ENCODE peak calls at places on chromosomes 3 and 15, in four cellular contexts. N is IMR-90, L is neuronal stem cell, X is H9. T is an unnamed sample.

GRCh38 chr3:69547457-69548014 is 161.6 kb upstream of the FRMD4B start:
- DNase-seq in N (no peak), L (no peak), X (no peak), T (no peak)

GRCh38 chr3:187997490-187997889 is 156.5 kb upstream of the LPP start:
- DNase-seq in N (peak; percentile 62), L (no peak), X (no peak), T (no peak)

GRCh38 chr15:34122771-34123183 is 20.9 kb downstream of the PGBD4 start:
- DNase-seq in N (peak; percentile 97), L (no peak), X (no peak), T (no peak)

GRCh38 chr3:63964287-63965073 is 52.3 kb upstream of the SCAANT1 start:
- DNase-seq in N (no peak), L (no peak), X (no peak), T (peak; percentile 70)

GRCh38 chr15:57323806-57324589 is 52.3 kb upstream of the CGNL1 start:
- DNase-seq in N (peak; percentile 60), L (no peak), X (peak; percentile 84), T (peak; percentile 97)

GRCh38 chr3:13332158-13332557 is 88.0 kb downstream of the NUP210 start:
- DNase-seq in N (no peak), L (no peak), X (no peak), T (no peak)

GRCh38 chr3:191094057-191094456 is 105.0 kb upstream of the OSTN start:
- DNase-seq in N (peak; percentile 89), L (no peak), X (no peak), T (no peak)

GRCh38 chr3:5494913-5495519 is 307.5 kb downstream of the EDEM1 start:
- DNase-seq in N (no peak), L (no peak), X (no peak), T (no peak)

GRCh38 chr15:34047893-34048775 is 9.1 kb upstream of the AVEN start:
- DNase-seq in N (no peak), L (no peak), X (no peak), T (no peak)

GRCh38 chr3:37054370-37054769 is 61.1 kb downstream of the MLH1 start:
- DNase-seq in N (peak; percentile 46), L (no peak), X (no peak), T (no peak)

GRCh38 chr3:100260081-100260684 is 609 bp upstream of the TBC1D23 start:
- DNase-seq in N (peak; percentile 51), L (peak; percentile 17), X (peak; percentile 55), T (peak; percentile 63)

GRCh38 chr3:170307998-170308398 is 49.5 kb upstream of the SKIL start:
- DNase-seq in N (peak; percentile 79), L (no peak), X (no peak), T (peak; percentile 86)

GRCh38 chr3:26712211-26713026 is 89.8 kb downstream of the LRRC3B start:
- DNase-seq in N (peak; percentile 1), L (peak; percentile 62), X (no peak), T (peak; percentile 73)

GRCh38 chr3:50777680-50778079 is 103.0 kb downstream of the DOCK3 start:
- DNase-seq in N (no peak), L (no peak), X (no peak), T (no peak)

GRCh38 chr3:95711789-95712188 is 1102.6 kb upstream of the EPHA6 start:
- DNase-seq in N (no peak), L (no peak), X (no peak), T (no peak)

GRCh38 chr15:95929232-95929846 is 401.2 kb upstream of the NR2F2 start:
- DNase-seq in N (peak; percentile 38), L (no peak), X (no peak), T (no peak)

GRCh38 chr15:35181538-35181937 is 96.4 kb upstream of the NANOGP8 start:
- DNase-seq in N (peak; percentile 63), L (no peak), X (no peak), T (no peak)

GRCh38 chr3:195059006-195059350 is 212.0 kb downstream of the XXYLT1 start:
- DNase-seq in N (no peak), L (no peak), X (no peak), T (no peak)

GRCh38 chr15:50280271-50280670 is 14.7 kb upstream of the HDC start:
- DNase-seq in N (no peak), L (no peak), X (no peak), T (no peak)

GRCh38 chr3:187994221-187995085 is 159.5 kb upstream of the LPP start:
- DNase-seq in N (peak; percentile 73), L (no peak), X (no peak), T (no peak)

GRCh38 chr3:58237238-58237939 is at the start of gene ABHD6:
- DNase-seq in N (peak; percentile 58), L (peak; percentile 84), X (peak; percentile 76), T (peak; percentile 76)

GRCh38 chr3:64805248-64805647 is 117.4 kb upstream of the ADAMTS9 start:
- DNase-seq in N (no peak), L (no peak), X (no peak), T (no peak)

GRCh38 chr3:69354948-69355347 is 30.9 kb downstream of the FRMD4B start:
- DNase-seq in N (no peak), L (no peak), X (no peak), T (no peak)

GRCh38 chr3:48157950-48158376 is 30.3 kb downstream of the CDC25A start:
- DNase-seq in N (peak; percentile 70), L (peak; percentile 59), X (peak; percentile 74), T (peak; percentile 86)

GRCh38 chr3:124701687-124702086 is 28.6 kb upstream of the UMPS start:
- DNase-seq in N (peak; percentile 79), L (no peak), X (no peak), T (no peak)

GRCh38 chr3:155010416-155010815 is 69.7 kb upstream of the MME start:
- DNase-seq in N (no peak), L (no peak), X (no peak), T (peak; percentile 84)

GRCh38 chr15:67836477-67836876 is 3.4 kb downstream of the RNU6-1 start:
- DNase-seq in N (peak; percentile 33), L (no peak), X (no peak), T (no peak)

GRCh38 chr3:55557549-55557948 is 70.4 kb upstream of the WNT5A start:
- DNase-seq in N (no peak), L (no peak), X (no peak), T (no peak)

GRCh38 chr3:55558316-55558715 is 71.2 kb upstream of the WNT5A start:
- DNase-seq in N (peak; percentile 64), L (no peak), X (no peak), T (no peak)

GRCh38 chr3:55555866-55556621 is 68.9 kb upstream of the WNT5A start:
- DNase-seq in N (peak; percentile 23), L (no peak), X (no peak), T (peak; percentile 17)

GRCh38 chr3:55554621-55555020 is 67.5 kb upstream of the WNT5A start:
- DNase-seq in N (no peak), L (no peak), X (peak; percentile 74), T (peak; percentile 54)

GRCh38 chr3:55556622-55557531 is 69.8 kb upstream of the WNT5A start:
- DNase-seq in N (peak; percentile 57), L (no peak), X (no peak), T (no peak)
- H3K18ac ChIP-seq in N (no peak overlapping the region), L (no peak overlapping the region), X (no peak overlapping the region), T (peak overlapping the region; percentile 2)

GRCh38 chr3:148605551-148605950 is 92.2 kb upstream of the AGTR1 start:
- DNase-seq in N (no peak), L (no peak), X (no peak), T (no peak)

GRCh38 chr3:148601766-148602685 is 95.7 kb upstream of the AGTR1 start:
- DNase-seq in N (peak; percentile 48), L (no peak), X (no peak), T (no peak)

GRCh38 chr3:148604270-148605085 is 93.2 kb upstream of the AGTR1 start:
- DNase-seq in N (peak; percentile 28), L (no peak), X (no peak), T (no peak)

GRCh38 chr3:148612278-148612677 is 85.4 kb upstream of the AGTR1 start:
- DNase-seq in N (no peak), L (no peak), X (no peak), T (no peak)

DNA sequence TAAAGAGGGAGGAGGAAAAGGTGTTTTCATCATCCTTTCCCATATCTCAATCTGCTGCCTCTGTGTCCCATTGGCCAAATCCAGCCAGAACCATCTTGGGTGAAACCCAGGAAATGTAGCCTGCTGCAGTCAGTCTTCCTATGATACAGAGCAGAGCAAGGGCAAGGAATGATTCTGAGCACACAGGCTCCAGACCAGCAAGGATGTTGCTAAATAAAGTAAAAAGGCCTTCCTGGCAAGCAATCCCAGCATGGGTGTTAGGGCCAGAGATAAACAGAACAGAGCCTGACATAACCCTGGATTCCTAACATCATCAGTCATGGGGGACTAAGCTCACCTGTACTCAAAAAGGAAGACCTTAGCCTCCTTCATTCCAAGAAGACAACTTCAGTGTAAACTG is 90.7 kb upstream of the AGTR1 start:
- DNase-seq in N (peak; percentile 9), L (no peak), X (no peak), T (peak; percentile 67)
- H3K23ac ChIP-seq in N (no peak overlapping the region), L (no peak overlapping the region), X (no peak overlapping the region), T (no peak overlapping the region)

GRCh38 chr3:43178891-43179366 is 73.0 kb upstream of the POMGNT2 start:
- DNase-seq in N (peak; percentile 52), L (no peak), X (no peak), T (no peak)

GRCh38 chr3:43180027-43180426 is 74.1 kb upstream of the POMGNT2 start:
- DNase-seq in N (peak; percentile 96), L (no peak), X (no peak), T (no peak)

GRCh38 chr3:43175541-43175940 is 69.7 kb upstream of the POMGNT2 start:
- DNase-seq in N (no peak), L (no peak), X (no peak), T (no peak)

GRCh38 chr3:43176666-43177065 is 70.8 kb upstream of the POMGNT2 start:
- DNase-seq in N (no peak), L (no peak), X (no peak), T (no peak)

GRCh38 chr3:43177092-43177491 is 71.2 kb upstream of the POMGNT2 start:
- DNase-seq in N (no peak), L (no peak), X (no peak), T (no peak)
- H3K18ac ChIP-seq in N (no peak overlapping the region), L (no peak overlapping the region), X (no peak overlapping the region), T (no peak overlapping the region)

GRCh38 chr15:65819563-65819960 is 27.5 kb upstream of the DENND4A start:
- DNase-seq in N (peak; percentile 52), L (no peak), X (no peak), T (no peak)

GRCh38 chr15:65818927-65819562 is 27.0 kb upstream of the DENND4A start:
- DNase-seq in N (peak; percentile 25), L (no peak), X (no peak), T (no peak)

GRCh38 chr15:65824031-65824743 is 32.1 kb upstream of the DENND4A start:
- DNase-seq in N (peak; percentile 70), L (peak; percentile 39), X (peak; percentile 82), T (peak; percentile 87)

GRCh38 chr15:65824941-65825544 is 33.0 kb upstream of the DENND4A start:
- DNase-seq in N (peak; percentile 73), L (no peak), X (no peak), T (no peak)

GRCh38 chr15:65821070-65821469 is 29.0 kb upstream of the DENND4A start:
- DNase-seq in N (no peak), L (no peak), X (no peak), T (no peak)
- H3K23ac ChIP-seq in N (no peak overlapping the region), L (no peak overlapping the region), X (no peak overlapping the region), T (no peak overlapping the region)

T was measured in mesendoderm.